ENCODE peak calls at places on chromosomes 4 and X, in six cellular contexts. I is SK-N-SH, B is H1, Z is transverse colon, S is sigmoid colon, T is K562. M is an unnamed sample.
A peak's percentile ranks its signal among the peaks of the same experiment; 100 is the strongest.

GRCh38 chr4:121484633-121485032 is 103.8 kb upstream of the QRFPR start:
- DNase-seq in Z (no peak), S (no peak), B (no peak), T (peak; percentile 15), I (peak; percentile 29), M (peak; percentile 45)

GRCh38 chr4:153933851-153934688 is 145.2 kb upstream of the SFRP2 start:
- DNase-seq in Z (no peak), T (no peak), B (no peak), S (peak; percentile 80), I (no peak), M (no peak)

GRCh38 chr4:64781737-64782326 is 372.6 kb upstream of the TECRL start:
- DNase-seq in I (peak; percentile 2), S (no peak), Z (no peak), B (no peak), T (no peak), M (no peak)

GRCh38 chr4:103756736-103757135 is 37.0 kb upstream of the TACR3 start:
- DNase-seq in B (no peak), S (no peak), Z (no peak), I (no peak), T (no peak), M (no peak)

GRCh38 chr4:42282081-42282901 is 115.0 kb upstream of the SHISA3 start:
- DNase-seq in B (no peak), S (no peak), I (peak; percentile 81), T (peak; percentile 59), Z (no peak), M (peak; percentile 30)

GRCh38 chrX:40411350-40412111 is 169.2 kb upstream of the ATP6AP2 start:
- DNase-seq in I (no peak), T (peak; percentile 52), Z (no peak), S (no peak), B (no peak), M (no peak)

GRCh38 chrX:33126469-33126868 is 84.9 kb downstream of the DMD start:
- DNase-seq in S (no peak), T (no peak), I (no peak), Z (no peak), B (no peak), M (no peak)

GRCh38 chr4:110088670-110089069 is 109.7 kb downstream of the ELOVL6 start:
- DNase-seq in S (no peak), B (no peak), I (no peak), Z (no peak), T (no peak), M (no peak)

GRCh38 chrX:150696264-150696789 is 3.1 kb downstream of the MTMR1 start:
- DNase-seq in S (no peak), T (no peak), I (no peak), B (no peak), Z (no peak), M (no peak)

GRCh38 chr4:176794151-176794550 is 1.4 kb upstream of the VEGFC start:
- DNase-seq in T (no peak), B (no peak), Z (no peak), S (no peak), I (no peak), M (no peak)

GRCh38 chr4:130249002-130249401 is 1153.0 kb downstream of the C4orf33 start:
- DNase-seq in B (peak; percentile 7), I (no peak), T (no peak), S (no peak), Z (no peak), M (no peak)

GRCh38 chr4:152678841-152679240 is 956 bp downstream of the TMEM154 start:
- DNase-seq in I (no peak), T (no peak), B (no peak), Z (no peak), S (no peak), M (no peak)

GRCh38 chrX:129741880-129742758 is 3.3 kb downstream of the XPNPEP2 start:
- DNase-seq in T (peak; percentile 86), S (peak; percentile 40), Z (no peak), B (no peak), I (peak; percentile 81), M (no peak)

GRCh38 chr4:187618701-187619278 is 376.8 kb upstream of the ZFP42 start:
- DNase-seq in B (no peak), T (no peak), S (no peak), I (no peak), Z (no peak), M (no peak)

GRCh38 chr4:177214935-177215334 is 94.7 kb upstream of the NEIL3 start:
- DNase-seq in T (no peak), S (no peak), B (no peak), Z (no peak), I (no peak), M (no peak)

GRCh38 chrX:85992811-85993229 is 54.5 kb downstream of the CHM start:
- DNase-seq in Z (no peak), T (no peak), B (no peak), S (no peak), I (no peak), M (no peak)

GRCh38 chr4:38310446-38311043 is 350.3 kb downstream of the PTTG2 start:
- DNase-seq in T (no peak), S (no peak), I (no peak), Z (peak; percentile 28), B (no peak), M (no peak)

GRCh38 chr4:108884596-108884995 is 121.7 kb upstream of the ETNPPL start:
- DNase-seq in S (no peak), B (no peak), Z (no peak), I (no peak), T (no peak), M (no peak)

GRCh38 chr4:2484993-2485392 is 16.1 kb downstream of the RNF4 start:
- DNase-seq in T (no peak), Z (peak; percentile 85), I (no peak), B (no peak), S (peak; percentile 88), M (peak; percentile 85)

GRCh38 chr4:166049036-166049435 is 176.0 kb downstream of the TLL1 start:
- DNase-seq in T (no peak), Z (no peak), I (no peak), B (no peak), S (no peak), M (no peak)

GRCh38 chr4:166043801-166044200 is 170.8 kb downstream of the TLL1 start:
- DNase-seq in S (no peak), I (no peak), B (no peak), T (no peak), Z (no peak), M (no peak)

GRCh38 chr4:166042510-166043055 is 169.5 kb downstream of the TLL1 start:
- DNase-seq in Z (no peak), S (no peak), T (no peak), B (no peak), I (no peak), M (no peak)

GRCh38 chr4:166044871-166045270 is 171.8 kb downstream of the TLL1 start:
- DNase-seq in I (no peak), Z (no peak), T (no peak), S (no peak), B (no peak), M (no peak)

GRCh38 chr4:166045457-166045856 is 172.4 kb downstream of the TLL1 start:
- DNase-seq in T (no peak), I (no peak), Z (no peak), S (no peak), B (no peak), M (no peak)
- TF ChIP-seq EP300 in T (no peak), I (no peak), Z (no peak), S (no peak), B (no peak), M (no peak)

DNA sequence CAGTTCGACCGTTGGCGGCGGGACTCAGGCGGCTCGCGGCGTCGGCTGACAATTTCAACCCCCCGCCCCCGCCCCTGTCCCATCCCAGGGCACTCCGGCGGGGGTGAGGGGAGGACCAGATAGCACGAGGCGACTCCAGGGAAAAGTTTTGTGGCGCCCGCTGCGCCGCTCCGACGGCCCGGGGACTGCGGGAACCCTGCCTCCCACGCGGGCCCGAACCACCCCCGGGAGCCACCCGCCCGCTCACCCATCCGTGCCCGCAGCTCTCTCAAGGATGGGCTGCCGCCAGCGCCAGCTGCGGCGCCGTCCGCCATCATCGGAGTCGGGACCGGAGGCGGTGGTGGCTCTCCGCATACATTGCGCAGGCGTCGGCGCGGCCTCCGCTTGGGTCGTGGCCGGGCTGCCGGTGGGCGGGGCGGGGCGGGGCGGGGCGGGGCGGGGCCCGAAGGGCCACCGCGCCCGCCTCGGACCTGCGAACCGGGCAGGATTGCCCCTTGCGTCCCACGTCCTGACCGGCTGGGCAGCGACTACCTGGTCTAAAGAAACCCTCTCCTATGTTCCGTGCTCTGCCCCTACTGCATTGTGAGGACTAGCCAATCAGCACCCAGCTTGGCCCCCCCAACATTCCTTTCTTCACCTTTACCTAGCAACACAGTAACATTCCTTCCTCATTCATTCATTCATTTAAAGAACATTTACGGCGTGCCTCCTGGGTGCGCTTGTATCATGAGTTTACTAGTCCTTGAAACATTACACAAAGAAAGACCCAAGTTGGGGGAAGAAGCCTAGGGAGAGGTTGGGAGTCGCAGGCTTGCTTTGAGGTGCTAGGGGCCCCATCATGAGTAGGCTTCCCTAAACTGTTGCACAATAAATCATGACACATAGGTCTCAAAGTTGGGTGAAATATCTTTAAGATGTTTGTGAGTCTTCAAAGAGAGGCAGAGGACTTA is at the start of gene MAP7D3:
- DNase-seq in S (peak; percentile 82), B (peak; percentile 27), T (peak; percentile 88), Z (peak; percentile 64), I (peak; percentile 91), M (peak; percentile 60)
- TF ChIP-seq POLR2AphosphoS5 in S (peak; percentile 74), B (peak; percentile 75), T (no peak), Z (peak; percentile 63), I (peak; percentile 49), M (peak; percentile 62)

GRCh38 chr4:84916233-84916632 is 50.3 kb downstream of the WDFY3 start:
- DNase-seq in Z (no peak), I (no peak), S (no peak), B (no peak), T (no peak), M (no peak)
- TF ChIP-seq EP300 in Z (no peak), I (no peak), S (no peak), B (no peak), T (no peak), M (no peak)

GRCh38 chr4:156961241-156962068 is 10.1 kb downstream of the PDGFC start:
- DNase-seq in I (no peak), B (no peak), S (no peak), T (no peak), Z (no peak), M (no peak)
- TF ChIP-seq POLR2AphosphoS5 in I (no peak), B (no peak), S (no peak), T (no peak), Z (no peak), M (no peak)

GRCh38 chr4:182862921-182863320 is 54.3 kb downstream of the DCTD start:
- DNase-seq in S (no peak), B (no peak), Z (peak; percentile 53), T (no peak), I (no peak), M (peak; percentile 95)
- TF ChIP-seq EP300 in S (no peak), B (no peak), Z (no peak), T (no peak), I (no peak), M (no peak)

DNA sequence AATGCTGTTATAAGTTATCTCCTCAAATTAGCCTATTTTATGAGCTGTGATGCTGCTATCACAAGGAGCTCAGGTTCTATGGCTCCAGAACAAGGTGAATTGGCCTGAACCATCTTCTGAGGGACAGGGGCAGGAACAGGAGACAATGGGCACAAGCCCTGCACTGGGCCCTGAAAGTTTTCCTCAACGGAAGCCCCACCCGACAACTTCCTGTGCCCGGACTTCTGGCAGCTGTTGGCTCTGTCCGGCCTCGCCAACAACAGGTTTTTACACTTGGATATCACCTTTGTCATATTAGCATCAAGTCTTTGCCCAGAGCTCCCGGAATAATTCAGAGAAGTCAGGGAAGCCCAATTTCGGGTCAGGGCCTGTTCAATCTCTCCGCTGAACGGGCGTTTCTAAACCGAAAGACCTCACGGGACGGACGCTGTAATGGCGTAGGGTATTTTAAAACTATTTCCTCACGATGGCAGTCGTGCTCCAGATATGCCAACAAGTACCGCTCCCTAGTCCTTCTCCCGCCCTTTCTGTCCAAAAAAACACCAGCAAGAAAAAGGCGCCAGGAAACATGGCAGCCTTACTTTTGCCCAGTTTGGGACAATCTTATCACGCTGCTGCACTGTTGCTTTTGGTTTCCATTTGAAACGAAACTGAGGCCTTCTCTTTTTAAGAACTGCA is 201.0 kb upstream of the STK26 start:
- DNase-seq in Z (peak; percentile 84), T (no peak), S (peak; percentile 90), I (peak; percentile 67), B (no peak), M (peak; percentile 78)
- TF ChIP-seq POLR2AphosphoS5 in Z (no peak), T (no peak), S (peak; percentile 80), I (no peak), B (no peak), M (no peak)